ENCODE peak calls at places on chromosomes 4 and X, in six cellular contexts. One of them, this sample, is unnamed.

GRCh38 chr4:182427530-182427929 is 184.3 kb downstream of the TENM3 start:
- DNase-seq in uterus: no peak
- DNase-seq in fibroblast of lung: peak
- DNase-seq in heart right ventricle: no peak
- DNase-seq in A549: no peak
- DNase-seq in SK-N-MC: no peak
- DNase-seq in this sample: no peak

GRCh38 chr4:111681270-111681669 is 464.0 kb upstream of the FAM241A start:
- DNase-seq in SK-N-MC: no peak
- DNase-seq in fibroblast of lung: no peak
- DNase-seq in heart right ventricle: no peak
- DNase-seq in A549: no peak
- DNase-seq in uterus: no peak
- DNase-seq in this sample: no peak

GRCh38 chr4:126354784-126355183 is 1040.0 kb downstream of the FAT4 start:
- DNase-seq in uterus: no peak
- DNase-seq in fibroblast of lung: peak
- DNase-seq in A549: no peak
- DNase-seq in SK-N-MC: no peak
- DNase-seq in heart right ventricle: no peak
- DNase-seq in this sample: peak

GRCh38 chr4:40164459-40164858 is 32.4 kb upstream of the RHOH start:
- DNase-seq in A549: no peak
- DNase-seq in fibroblast of lung: no peak
- DNase-seq in heart right ventricle: no peak
- DNase-seq in uterus: no peak
- DNase-seq in SK-N-MC: no peak
- DNase-seq in this sample: no peak

GRCh38 chr4:107845721-107846120 is 21.0 kb downstream of the SGMS2 start:
- DNase-seq in fibroblast of lung: no peak
- DNase-seq in SK-N-MC: peak
- DNase-seq in A549: no peak
- DNase-seq in heart right ventricle: no peak
- DNase-seq in uterus: no peak
- DNase-seq in this sample: no peak

GRCh38 chrX:134929813-134930212 is 61.0 kb upstream of the SMIM10 start:
- DNase-seq in heart right ventricle: no peak
- DNase-seq in A549: no peak
- DNase-seq in uterus: no peak
- DNase-seq in fibroblast of lung: no peak
- DNase-seq in SK-N-MC: no peak
- DNase-seq in this sample: no peak

GRCh38 chr4:10347281-10347795 is 109.9 kb downstream of the ZNF518B start:
- DNase-seq in A549: no peak
- DNase-seq in heart right ventricle: no peak
- DNase-seq in SK-N-MC: no peak
- DNase-seq in uterus: no peak
- DNase-seq in fibroblast of lung: no peak
- DNase-seq in this sample: no peak

GRCh38 chr4:7499661-7500060 is 64.9 kb upstream of the PSAPL1 start:
- DNase-seq in A549: no peak
- DNase-seq in fibroblast of lung: no peak
- DNase-seq in heart right ventricle: no peak
- DNase-seq in uterus: no peak
- DNase-seq in SK-N-MC: no peak
- DNase-seq in this sample: no peak

GRCh38 chr4:1085404-1085799 is 28.0 kb downstream of the RNF212 start:
- DNase-seq in uterus: no peak
- DNase-seq in fibroblast of lung: no peak
- DNase-seq in SK-N-MC: no peak
- DNase-seq in heart right ventricle: no peak
- DNase-seq in A549: no peak
- DNase-seq in this sample: no peak

GRCh38 chr4:119667802-119668201 is 39.2 kb upstream of the PDE5A start:
- DNase-seq in A549: no peak
- DNase-seq in uterus: no peak
- DNase-seq in SK-N-MC: no peak
- DNase-seq in fibroblast of lung: no peak
- DNase-seq in heart right ventricle: no peak
- DNase-seq in this sample: no peak

GRCh38 chrX:20217279-20217678 is 49.4 kb downstream of the RPS6KA3 start:
- DNase-seq in fibroblast of lung: peak
- DNase-seq in heart right ventricle: no peak
- DNase-seq in A549: peak
- DNase-seq in uterus: no peak
- DNase-seq in SK-N-MC: peak
- DNase-seq in this sample: no peak

GRCh38 chrX:65644621-65645287 is 22.7 kb upstream of the MSN start:
- DNase-seq in fibroblast of lung: peak
- DNase-seq in A549: peak
- DNase-seq in uterus: peak
- DNase-seq in heart right ventricle: peak
- DNase-seq in SK-N-MC: no peak
- DNase-seq in this sample: peak

GRCh38 chrX:96052078-96052477 is 632.6 kb upstream of the DIAPH2 start:
- DNase-seq in uterus: no peak
- DNase-seq in SK-N-MC: no peak
- DNase-seq in A549: no peak
- DNase-seq in heart right ventricle: no peak
- DNase-seq in fibroblast of lung: no peak
- DNase-seq in this sample: no peak
- H3K27ac ChIP-seq in uterus: no peak
- H3K27ac ChIP-seq in SK-N-MC: no peak
- H3K27ac ChIP-seq in A549: no peak
- H3K27ac ChIP-seq in heart right ventricle: no peak
- H3K27ac ChIP-seq in fibroblast of lung: no peak
- H3K27ac ChIP-seq in this sample: no peak

GRCh38 chrX:48306175-48306574 is 50.3 kb downstream of the SSX3 start:
- DNase-seq in heart right ventricle: no peak
- DNase-seq in fibroblast of lung: no peak
- DNase-seq in uterus: no peak
- DNase-seq in A549: peak
- DNase-seq in SK-N-MC: no peak
- DNase-seq in this sample: no peak
- H3K27ac ChIP-seq in heart right ventricle: no peak
- H3K27ac ChIP-seq in fibroblast of lung: no peak
- H3K27ac ChIP-seq in uterus: no peak
- H3K27ac ChIP-seq in A549: no peak
- H3K27ac ChIP-seq in SK-N-MC: no peak
- H3K27ac ChIP-seq in this sample: no peak

DNA sequence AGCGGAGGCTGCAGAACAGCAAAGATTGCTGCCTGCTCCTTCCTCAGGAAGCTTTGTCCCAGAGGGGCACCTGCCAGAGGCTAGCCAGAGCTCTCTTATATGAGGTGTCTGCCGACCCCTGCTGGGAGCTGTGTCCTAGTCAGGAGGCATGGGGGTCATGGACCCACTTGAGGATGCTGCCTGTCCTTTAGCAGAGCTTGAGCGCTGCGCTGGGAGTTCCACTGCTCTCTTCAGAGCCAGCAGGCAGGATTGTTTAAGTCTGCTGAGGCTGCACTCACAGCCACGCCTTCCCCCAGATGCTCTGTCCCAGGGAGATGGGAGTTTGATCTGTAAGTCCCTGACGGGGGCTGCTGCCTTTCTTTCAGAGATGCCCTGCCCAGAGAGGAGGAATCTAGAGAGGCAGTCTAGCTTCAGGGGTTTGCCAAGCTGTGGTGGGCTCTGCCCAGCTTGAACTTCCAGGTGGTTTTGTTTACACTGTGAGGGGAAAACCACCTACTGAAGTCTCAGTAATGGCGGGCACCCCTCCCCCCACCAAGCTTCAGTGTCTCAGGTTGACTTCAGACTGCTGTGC is 10.9 kb downstream of the DCK start:
- DNase-seq in uterus: no peak
- DNase-seq in SK-N-MC: no peak
- DNase-seq in fibroblast of lung: no peak
- DNase-seq in A549: no peak
- DNase-seq in heart right ventricle: no peak
- DNase-seq in this sample: no peak
- H3K27ac ChIP-seq in uterus: no peak
- H3K27ac ChIP-seq in SK-N-MC: no peak
- H3K27ac ChIP-seq in fibroblast of lung: no peak
- H3K27ac ChIP-seq in A549: no peak
- H3K27ac ChIP-seq in heart right ventricle: no peak
- H3K27ac ChIP-seq in this sample: no peak

GRCh38 chr4:62135565-62136156 is 935.5 kb downstream of the ADGRL3 start:
- DNase-seq in fibroblast of lung: no peak
- DNase-seq in heart right ventricle: no peak
- DNase-seq in SK-N-MC: no peak
- DNase-seq in A549: no peak
- DNase-seq in uterus: no peak
- DNase-seq in this sample: no peak

GRCh38 chr4:62131049-62131448 is 930.9 kb downstream of the ADGRL3 start:
- DNase-seq in heart right ventricle: no peak
- DNase-seq in A549: no peak
- DNase-seq in uterus: no peak
- DNase-seq in fibroblast of lung: no peak
- DNase-seq in SK-N-MC: no peak
- DNase-seq in this sample: no peak

GRCh38 chr4:62133977-62134376 is 933.9 kb downstream of the ADGRL3 start:
- DNase-seq in A549: no peak
- DNase-seq in SK-N-MC: no peak
- DNase-seq in uterus: no peak
- DNase-seq in heart right ventricle: no peak
- DNase-seq in fibroblast of lung: no peak
- DNase-seq in this sample: no peak

GRCh38 chr4:62133498-62133897 is 933.4 kb downstream of the ADGRL3 start:
- DNase-seq in heart right ventricle: no peak
- DNase-seq in fibroblast of lung: no peak
- DNase-seq in A549: no peak
- DNase-seq in SK-N-MC: no peak
- DNase-seq in uterus: no peak
- DNase-seq in this sample: no peak
- H3K27ac ChIP-seq in heart right ventricle: peak
- H3K27ac ChIP-seq in fibroblast of lung: no peak
- H3K27ac ChIP-seq in A549: no peak
- H3K27ac ChIP-seq in SK-N-MC: no peak
- H3K27ac ChIP-seq in uterus: no peak
- H3K27ac ChIP-seq in this sample: no peak

GRCh38 chrX:103357871-103358270 is 1.6 kb downstream of the TCEAL9 start:
- DNase-seq in heart right ventricle: no peak
- DNase-seq in SK-N-MC: no peak
- DNase-seq in uterus: no peak
- DNase-seq in fibroblast of lung: no peak
- DNase-seq in A549: no peak
- DNase-seq in this sample: no peak
- H3K27ac ChIP-seq in heart right ventricle: no peak
- H3K27ac ChIP-seq in SK-N-MC: no peak
- H3K27ac ChIP-seq in uterus: peak
- H3K27ac ChIP-seq in fibroblast of lung: no peak
- H3K27ac ChIP-seq in A549: no peak
- H3K27ac ChIP-seq in this sample: no peak